ENCODE peak calls at places on chromosomes 5 and 9, in ten cellular contexts. Z is ELF-1; R is A549; M is iPS-NIHi11; T is activated naive CD4-positive, alpha-beta T cell treated with anti-CD3 and anti-CD28 coated beads, Interleukin-2, amount 50 U/mL, for 72 hours; Y is SW 1271; U is hypothalamus; Q is adrenal gland; D is heart left ventricle; F is activated CD8-positive, alpha-beta T cell treated with anti-CD3 and anti-CD28 coated beads for 36 hours. X is an unnamed sample.

GRCh38 chr5:131393498-131393968 is 129.7 kb downstream of the CDC42SE2 start:
- DNase-seq in Z (no peak), R (no peak), M (no peak), T (no peak), Y (no peak), U (no peak), Q (no peak), D (no peak), F (no peak), X (peak)

GRCh38 chr5:10604975-10605374 is 41.1 kb downstream of the ANKRD33B start:
- DNase-seq in Z (no peak), R (no peak), M (no peak), T (peak), Y (no peak), U (no peak), Q (no peak), D (no peak), F (no peak), X (no peak)

GRCh38 chr5:108749130-108749861 is 1.6 kb downstream of the FER start:
- DNase-seq in Z (peak), R (peak), M (peak), T (no peak), Y (peak), U (no peak), Q (no peak), D (no peak), F (peak), X (no peak)

GRCh38 chr5:80961376-80962281 is 1.5 kb downstream of the RASGRF2 start:
- DNase-seq in Z (no peak), R (no peak), M (no peak), T (no peak), Y (no peak), U (no peak), Q (no peak), D (no peak), F (peak), X (no peak)

GRCh38 chr9:34493972-34494535 is 28.7 kb downstream of the ENHO start:
- DNase-seq in Z (peak), R (peak), M (peak), T (no peak), Y (no peak), U (no peak), Q (peak), D (peak), F (peak), X (no peak)

GRCh38 chr9:124132671-124133147 is 121.1 kb downstream of the LHX2 start:
- DNase-seq in Z (peak), R (no peak), M (no peak), T (no peak), Y (no peak), U (no peak), Q (no peak), D (no peak), F (no peak), X (no peak)

GRCh38 chr5:132446621-132447020 is 44.0 kb downstream of the IRF1 start:
- DNase-seq in Z (no peak), R (no peak), M (no peak), T (no peak), Y (no peak), U (peak), Q (peak), D (peak), F (no peak), X (peak)

GRCh38 chr5:35229076-35230042 is 928 bp downstream of the PRLR start:
- DNase-seq in Z (peak), R (no peak), M (peak), T (no peak), Y (no peak), U (no peak), Q (peak), D (no peak), F (peak), X (no peak)

GRCh38 chr5:149550267-149550582 is 1.0 kb downstream of the CSNK1A1 start:
- DNase-seq in Z (no peak), R (no peak), M (no peak), T (no peak), Y (no peak), U (no peak), Q (peak), D (no peak), F (no peak), X (peak)

GRCh38 chr5:143065185-143065584 is 295.0 kb downstream of the ARHGAP26 start:
- DNase-seq in Z (no peak), R (no peak), M (no peak), T (no peak), Y (no peak), U (no peak), Q (peak), D (no peak), F (peak), X (no peak)

GRCh38 chr5:152838241-152838786 is 433.2 kb upstream of the NMUR2 start:
- DNase-seq in Z (no peak), R (no peak), M (no peak), T (no peak), Y (no peak), U (no peak), Q (no peak), D (peak), F (no peak), X (no peak)

GRCh38 chr9:33229359-33230120 is 10.4 kb upstream of the SPINK4 start:
- DNase-seq in Z (peak), R (peak), M (peak), T (no peak), Y (no peak), U (no peak), Q (no peak), D (no peak), F (no peak), X (no peak)

X was measured in midbrain.